ENCODE peak calls at places on chromosomes 2 and 18, in six cellular contexts. W is effector memory CD4-positive, alpha-beta T cell; R is T-helper 9 cell; F is body of pancreas; M is H4; Z is Calu3. J is an unnamed sample.
A peak's percentile ranks its signal among the peaks of the same experiment; 100 is the strongest.

GRCh38 chr2:20430461-20431302 is 16.2 kb upstream of the RHOB start:
- DNase-seq in R (no peak), F (no peak), M (no peak), Z (no peak), W (no peak), J (no peak)

GRCh38 chr2:210167227-210167626 is 4.0 kb downstream of the KANSL1L start:
- DNase-seq in M (no peak), F (no peak), Z (no peak), R (no peak), W (no peak), J (no peak)

GRCh38 chr2:25521665-25522387 is 151.6 kb downstream of the DTNB start:
- DNase-seq in Z (peak; percentile 26), M (peak; percentile 66), W (no peak), R (no peak), F (peak; percentile 30), J (peak; percentile 60)

GRCh38 chr18:32010124-32010745 is 8.4 kb upstream of the RNF125 start:
- DNase-seq in W (no peak), R (no peak), M (no peak), F (no peak), Z (peak; percentile 19), J (no peak)

GRCh38 chr2:173607601-173608311 is 253.1 kb downstream of the CDCA7 start:
- DNase-seq in F (peak; percentile 20), R (no peak), W (no peak), Z (no peak), M (no peak), J (no peak)

GRCh38 chr2:102122909-102123308 is 19.6 kb upstream of the IL1R1 start:
- DNase-seq in W (no peak), F (no peak), M (no peak), R (no peak), Z (no peak), J (no peak)

GRCh38 chr2:238636269-238637073 is 209.7 kb downstream of the ASB1 start:
- DNase-seq in Z (no peak), F (no peak), M (no peak), W (no peak), R (no peak), J (peak; percentile 85)

GRCh38 chr2:83282067-83282795 is 1176.8 kb downstream of the SUCLG1 start:
- DNase-seq in Z (no peak), W (no peak), F (no peak), M (no peak), R (no peak), J (no peak)

GRCh38 chr2:232204457-232204931 is 174.1 kb upstream of the ALPP start:
- DNase-seq in Z (no peak), R (no peak), F (no peak), M (no peak), W (no peak), J (no peak)

GRCh38 chr2:186695081-186695756 is 1.4 kb downstream of the FAM171B start:
- DNase-seq in F (no peak), W (no peak), Z (no peak), M (no peak), R (no peak), J (peak; percentile 42)

GRCh38 chr2:164205347-164205746 is 415.9 kb downstream of the GRB14 start:
- DNase-seq in R (no peak), F (no peak), W (no peak), Z (no peak), M (peak; percentile 75), J (peak; percentile 77)

GRCh38 chr2:3628800-3629199 is 29.2 kb upstream of the ALLC start:
- DNase-seq in Z (no peak), F (no peak), W (no peak), M (no peak), R (no peak), J (no peak)

GRCh38 chr2:206408323-206409320 is 34.7 kb upstream of the ADAM23 start:
- DNase-seq in M (no peak), R (no peak), F (no peak), W (no peak), Z (no peak), J (no peak)

GRCh38 chr2:96872591-96873349 is 2.9 kb upstream of the SEMA4C start:
- DNase-seq in R (no peak), W (no peak), M (no peak), F (no peak), Z (no peak), J (no peak)

J was measured in HS-5.